ENCODE peak calls at places on chromosomes 2 and 18, in five cellular contexts. One of them, this sample, is unnamed.

GRCh38 chr2:75720525-75720924 is 9.8 kb upstream of the GCFC2 start:
- DNase-seq in RWPE2: no peak
- DNase-seq in heart right ventricle: no peak
- DNase-seq in left ventricle myocardium inferior: no peak
- DNase-seq in A549: no peak
- DNase-seq in this sample: no peak

GRCh38 chr18:9804517-9805104 is 81.2 kb upstream of the TXNDC2 start:
- DNase-seq in RWPE2: no peak
- DNase-seq in heart right ventricle: peak; percentile 36
- DNase-seq in left ventricle myocardium inferior: no peak
- DNase-seq in A549: no peak
- DNase-seq in this sample: peak; percentile 53

GRCh38 chr18:32669549-32670165 is 103.2 kb downstream of the KLHL14 start:
- DNase-seq in RWPE2: no peak
- DNase-seq in heart right ventricle: no peak
- DNase-seq in left ventricle myocardium inferior: no peak
- DNase-seq in A549: peak; percentile 5
- DNase-seq in this sample: no peak

GRCh38 chr2:162926501-162926900 is 87.9 kb upstream of the KCNH7 start:
- DNase-seq in RWPE2: peak; percentile 73
- DNase-seq in heart right ventricle: no peak
- DNase-seq in left ventricle myocardium inferior: no peak
- DNase-seq in A549: peak; percentile 42
- DNase-seq in this sample: no peak

GRCh38 chr2:188819781-188820180 is 154.4 kb upstream of the COL3A1 start:
- DNase-seq in RWPE2: no peak
- DNase-seq in heart right ventricle: no peak
- DNase-seq in left ventricle myocardium inferior: no peak
- DNase-seq in A549: no peak
- DNase-seq in this sample: no peak

GRCh38 chr18:7116001-7116831 is 1.4 kb downstream of the LAMA1 start:
- DNase-seq in RWPE2: no peak
- DNase-seq in heart right ventricle: no peak
- DNase-seq in left ventricle myocardium inferior: no peak
- DNase-seq in A549: no peak
- DNase-seq in this sample: no peak

GRCh38 chr2:237184192-237184922 is 98.7 kb downstream of the COPS8 start:
- DNase-seq in RWPE2: no peak
- DNase-seq in heart right ventricle: no peak
- DNase-seq in left ventricle myocardium inferior: no peak
- DNase-seq in A549: peak; percentile 87
- DNase-seq in this sample: no peak

GRCh38 chr2:105969552-105969951 is 224.5 kb downstream of the UXS1 start:
- DNase-seq in RWPE2: no peak
- DNase-seq in heart right ventricle: no peak
- DNase-seq in left ventricle myocardium inferior: no peak
- DNase-seq in A549: peak; percentile 21
- DNase-seq in this sample: no peak

GRCh38 chr2:101657787-101658186 is 39.7 kb upstream of the MAP4K4 start:
- DNase-seq in RWPE2: no peak
- DNase-seq in heart right ventricle: no peak
- DNase-seq in left ventricle myocardium inferior: no peak
- DNase-seq in A549: no peak
- DNase-seq in this sample: no peak

GRCh38 chr2:112836695-112837117 is at the start of gene IL1B:
- DNase-seq in RWPE2: no peak
- DNase-seq in heart right ventricle: no peak
- DNase-seq in left ventricle myocardium inferior: no peak
- DNase-seq in A549: peak; percentile 16
- DNase-seq in this sample: no peak

GRCh38 chr2:30990736-30991135 is 147.5 kb downstream of the GALNT14 start:
- DNase-seq in RWPE2: no peak
- DNase-seq in heart right ventricle: no peak
- DNase-seq in left ventricle myocardium inferior: no peak
- DNase-seq in A549: no peak
- DNase-seq in this sample: no peak

GRCh38 chr2:236731767-236732580 is 162.3 kb downstream of the ACKR3 start:
- DNase-seq in RWPE2: no peak
- DNase-seq in heart right ventricle: peak; percentile 61
- DNase-seq in left ventricle myocardium inferior: peak; percentile 81
- DNase-seq in A549: peak; percentile 36
- DNase-seq in this sample: peak; percentile 47

GRCh38 chr2:109185338-109185737 is 56.3 kb downstream of the SH3RF3 start:
- DNase-seq in RWPE2: no peak
- DNase-seq in heart right ventricle: no peak
- DNase-seq in left ventricle myocardium inferior: no peak
- DNase-seq in A549: peak; percentile 27
- DNase-seq in this sample: peak; percentile 90

GRCh38 chr18:42274488-42275137 is 319.6 kb downstream of the PIK3C3 start:
- DNase-seq in RWPE2: no peak
- DNase-seq in heart right ventricle: no peak
- DNase-seq in left ventricle myocardium inferior: no peak
- DNase-seq in A549: peak; percentile 34
- DNase-seq in this sample: no peak

GRCh38 chr2:231512222-231512621 is 18.0 kb downstream of the NMUR1 start:
- DNase-seq in RWPE2: no peak
- DNase-seq in heart right ventricle: no peak
- DNase-seq in left ventricle myocardium inferior: no peak
- DNase-seq in A549: no peak
- DNase-seq in this sample: no peak

GRCh38 chr18:21194871-21195771 is 46.9 kb upstream of the GREB1L start:
- DNase-seq in RWPE2: no peak
- DNase-seq in heart right ventricle: no peak
- DNase-seq in left ventricle myocardium inferior: no peak
- DNase-seq in A549: peak; percentile 29
- DNase-seq in this sample: no peak

GRCh38 chr2:223853425-223853837 is 16.0 kb upstream of the AP1S3 start:
- DNase-seq in RWPE2: no peak
- DNase-seq in heart right ventricle: no peak
- DNase-seq in left ventricle myocardium inferior: no peak
- DNase-seq in A549: no peak
- DNase-seq in this sample: no peak

GRCh38 chr18:48874701-48875162 is 76.0 kb downstream of the SMAD7 start:
- DNase-seq in RWPE2: peak; percentile 34
- DNase-seq in heart right ventricle: no peak
- DNase-seq in left ventricle myocardium inferior: no peak
- DNase-seq in A549: no peak
- DNase-seq in this sample: no peak

GRCh38 chr18:9570255-9570654 is 44.1 kb downstream of the PPP4R1 start:
- DNase-seq in RWPE2: no peak
- DNase-seq in heart right ventricle: no peak
- DNase-seq in left ventricle myocardium inferior: no peak
- DNase-seq in A549: no peak
- DNase-seq in this sample: no peak

GRCh38 chr2:239555566-239555895 is 154.7 kb upstream of the HDAC4 start:
- DNase-seq in RWPE2: no peak
- DNase-seq in heart right ventricle: no peak
- DNase-seq in left ventricle myocardium inferior: no peak
- DNase-seq in A549: no peak
- DNase-seq in this sample: no peak

DNA sequence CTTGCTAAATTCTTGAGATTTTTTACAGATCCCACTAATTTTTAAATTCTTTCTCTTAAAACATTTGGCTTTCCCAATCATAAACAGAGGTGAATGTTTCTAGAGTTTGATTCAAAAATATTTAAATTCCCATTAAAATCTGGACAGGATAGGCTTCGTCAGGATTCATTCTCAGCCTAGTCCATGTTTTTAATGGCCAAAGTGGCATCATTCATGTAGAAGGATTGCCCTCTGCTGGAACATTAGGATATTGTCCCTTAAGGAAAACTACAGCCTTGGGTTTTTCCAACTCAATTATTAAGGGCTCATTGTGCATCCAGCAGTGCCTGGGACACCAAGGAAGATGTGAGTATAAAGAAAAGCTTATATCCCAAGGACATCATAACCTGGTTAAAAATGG is 71.7 kb downstream of the TPGS2 start:
- DNase-seq in RWPE2: no peak
- DNase-seq in heart right ventricle: no peak
- DNase-seq in left ventricle myocardium inferior: no peak
- DNase-seq in A549: peak; percentile 37
- DNase-seq in this sample: no peak
- TF ChIP-seq CTCF in RWPE2: peak; percentile 82
- TF ChIP-seq CTCF in heart right ventricle: no peak
- TF ChIP-seq CTCF in left ventricle myocardium inferior: peak; percentile 69
- TF ChIP-seq CTCF in A549: peak; percentile 67
- TF ChIP-seq CTCF in this sample: peak; percentile 71

GRCh38 chr2:9693138-9693520 is 62.3 kb upstream of the YWHAQ start:
- DNase-seq in RWPE2: no peak
- DNase-seq in heart right ventricle: peak; percentile 40
- DNase-seq in left ventricle myocardium inferior: peak; percentile 48
- DNase-seq in A549: no peak
- DNase-seq in this sample: no peak
- H3K27ac ChIP-seq in RWPE2: peak overlapping the region; percentile 22
- H3K27ac ChIP-seq in heart right ventricle: peak overlapping the region; percentile 86
- H3K27ac ChIP-seq in left ventricle myocardium inferior: peak overlapping the region; percentile 75
- H3K27ac ChIP-seq in A549: peak overlapping the region; percentile 52
- H3K27ac ChIP-seq in this sample: no peak overlapping the region

DNA sequence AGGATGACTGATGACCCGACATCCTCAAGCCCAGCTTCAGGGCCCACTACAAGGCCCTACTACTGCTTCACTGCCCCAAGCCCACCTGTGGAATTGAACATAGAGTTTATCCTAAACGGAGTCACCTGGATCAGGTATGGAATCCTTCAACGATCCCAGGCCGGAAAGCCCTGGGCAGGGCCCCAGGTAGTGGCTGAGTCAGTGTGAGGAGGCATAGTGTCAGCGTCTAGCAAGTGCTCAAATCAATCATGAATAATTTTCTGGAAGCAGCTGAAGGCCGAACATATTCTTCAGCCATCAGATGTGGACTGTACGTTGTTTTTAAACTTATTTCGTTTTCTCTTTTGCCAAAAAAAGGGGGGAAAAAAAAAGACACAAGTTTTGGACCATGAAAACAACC is 51.7 kb downstream of the TTC32 start:
- DNase-seq in RWPE2: no peak
- DNase-seq in heart right ventricle: no peak
- DNase-seq in left ventricle myocardium inferior: no peak
- DNase-seq in A549: no peak
- DNase-seq in this sample: no peak
- H3K4me1 ChIP-seq in RWPE2: no peaks in the 10 kb centered on the region
- H3K4me1 ChIP-seq in heart right ventricle: no peaks in the 10 kb centered on the region
- H3K4me1 ChIP-seq in left ventricle myocardium inferior: no peaks in the 10 kb centered on the region
- H3K4me1 ChIP-seq in A549: no peaks in the 10 kb centered on the region
- H3K4me1 ChIP-seq in this sample: no peaks in the 10 kb centered on the region

DNA sequence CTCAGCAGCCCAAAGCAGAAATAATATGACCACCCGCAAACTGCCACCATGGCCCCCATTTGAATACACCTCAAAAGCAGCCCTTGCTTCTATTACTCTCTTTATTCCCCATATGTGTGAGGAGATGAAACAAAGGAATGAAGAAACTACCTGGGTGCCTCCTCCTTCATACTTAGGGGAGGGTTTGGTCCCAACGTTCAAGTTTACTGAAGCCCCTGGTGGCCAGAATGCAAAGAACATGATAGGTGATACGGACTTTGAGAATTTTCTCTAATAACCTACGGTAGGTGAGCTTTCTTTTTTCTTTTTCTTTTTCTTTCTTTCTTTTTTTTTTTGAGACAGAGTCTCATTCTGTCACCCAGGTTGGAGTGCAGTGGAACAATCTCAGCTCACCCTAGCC is 110.3 kb upstream of the FBXO11 start:
- DNase-seq in RWPE2: no peak
- DNase-seq in heart right ventricle: no peak
- DNase-seq in left ventricle myocardium inferior: no peak
- DNase-seq in A549: peak; percentile 30
- DNase-seq in this sample: no peak
- TF ChIP-seq CTCF in RWPE2: peak; percentile 20
- TF ChIP-seq CTCF in heart right ventricle: no peak
- TF ChIP-seq CTCF in left ventricle myocardium inferior: no peak
- TF ChIP-seq CTCF in A549: peak; percentile 27
- TF ChIP-seq CTCF in this sample: no peak

DNA sequence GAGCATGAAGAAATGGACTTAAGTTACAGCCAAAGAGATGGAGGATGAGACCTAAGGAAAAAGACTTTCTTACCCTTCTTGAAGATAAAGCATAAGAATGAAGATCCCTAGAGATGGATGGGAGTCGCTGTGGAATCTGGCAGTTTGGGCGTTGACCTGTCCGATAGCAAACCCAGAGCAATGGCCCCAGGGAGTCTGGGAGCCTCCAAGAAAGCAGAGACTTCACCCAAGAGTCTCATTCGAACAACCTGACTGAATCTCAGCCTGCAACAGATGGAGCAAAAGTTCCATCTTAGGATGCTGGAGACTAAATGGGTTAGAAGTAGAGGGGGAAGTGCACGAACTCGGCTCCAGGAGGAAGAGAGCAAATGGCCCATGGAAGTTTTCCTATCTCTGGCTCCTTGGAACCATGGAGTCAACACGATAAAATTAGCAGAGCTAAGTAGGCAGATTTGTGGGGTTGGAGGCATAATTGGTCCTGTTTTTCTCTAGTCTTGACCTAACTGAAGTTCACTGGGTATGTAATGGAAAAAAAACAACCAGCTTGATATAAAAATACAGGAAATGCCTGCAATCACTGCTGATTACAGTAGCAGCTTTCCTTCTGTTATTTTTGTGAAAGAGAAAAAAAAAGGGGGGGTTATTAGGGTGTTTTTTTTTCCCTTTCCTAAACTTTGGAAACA is 178.4 kb upstream of the EPAS1 start:
- DNase-seq in RWPE2: no peak
- DNase-seq in heart right ventricle: no peak
- DNase-seq in left ventricle myocardium inferior: no peak
- DNase-seq in A549: no peak
- DNase-seq in this sample: no peak
- H3K27ac ChIP-seq in RWPE2: no peak overlapping the region
- H3K27ac ChIP-seq in heart right ventricle: peak overlapping the region; percentile 84
- H3K27ac ChIP-seq in left ventricle myocardium inferior: peak overlapping the region; percentile 88
- H3K27ac ChIP-seq in A549: peak overlapping the region; percentile 84
- H3K27ac ChIP-seq in this sample: peak overlapping the region; percentile 70

GRCh38 chr2:46909771-46910419 is 5.7 kb downstream of the MCFD2 start:
- DNase-seq in RWPE2: no peak
- DNase-seq in heart right ventricle: no peak
- DNase-seq in left ventricle myocardium inferior: no peak
- DNase-seq in A549: peak; percentile 85
- DNase-seq in this sample: peak; percentile 78

GRCh38 chr2:46913471-46914381 is 1.9 kb downstream of the MCFD2 start:
- DNase-seq in RWPE2: no peak
- DNase-seq in heart right ventricle: no peak
- DNase-seq in left ventricle myocardium inferior: no peak
- DNase-seq in A549: peak; percentile 33
- DNase-seq in this sample: peak; percentile 69

GRCh38 chr2:46914578-46915230 is 902 bp downstream of the MCFD2 start:
- DNase-seq in RWPE2: no peak
- DNase-seq in heart right ventricle: no peak
- DNase-seq in left ventricle myocardium inferior: no peak
- DNase-seq in A549: no peak
- DNase-seq in this sample: no peak

DNA sequence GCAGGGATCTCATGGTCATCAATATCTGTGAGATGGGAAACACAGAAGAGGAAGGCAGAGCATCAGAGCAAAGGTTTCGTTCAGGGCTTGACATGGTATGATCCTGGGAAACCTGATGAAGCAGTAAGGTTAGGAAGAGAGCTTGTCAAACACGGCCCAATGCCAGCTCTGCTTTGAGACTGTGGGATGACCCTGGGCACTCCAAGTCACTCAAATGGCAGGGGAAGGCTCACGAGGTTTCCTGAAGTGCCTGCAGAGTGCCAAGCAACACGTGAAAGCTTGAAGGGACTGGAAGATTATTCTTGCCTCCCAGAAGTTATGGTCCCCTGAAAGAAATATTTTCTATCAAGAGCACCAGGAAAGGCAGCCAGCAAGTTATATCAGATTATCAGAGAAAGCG is 6.5 kb downstream of the MCFD2 start:
- DNase-seq in RWPE2: no peak
- DNase-seq in heart right ventricle: no peak
- DNase-seq in left ventricle myocardium inferior: no peak
- DNase-seq in A549: no peak
- DNase-seq in this sample: peak; percentile 26
- H3K4me1 ChIP-seq in RWPE2: peaks cover 30% of the 10 kb centered on the region
- H3K4me1 ChIP-seq in heart right ventricle: peaks cover 19% of the 10 kb centered on the region
- H3K4me1 ChIP-seq in left ventricle myocardium inferior: peaks cover 34% of the 10 kb centered on the region
- H3K4me1 ChIP-seq in A549: peaks cover 45% of the 10 kb centered on the region
- H3K4me1 ChIP-seq in this sample: peaks cover 38% of the 10 kb centered on the region